ENCODE peak calls at places on chromosome 14, in four cellular contexts. A, U, Z and N are unnamed samples.

GRCh38 chr14:24089890-24090289 is 4.2 kb upstream of the PCK2 start:
- DNase-seq in A (no peak), U (no peak), Z (no peak), N (no peak)

GRCh38 chr14:104266643-104267575 is 128.5 kb downstream of the KIF26A start:
- DNase-seq in A (no peak), U (no peak), Z (no peak), N (no peak)

GRCh38 chr14:88729159-88729558 is 63.6 kb downstream of the EML5 start:
- DNase-seq in A (no peak), U (no peak), Z (no peak), N (no peak)

GRCh38 chr14:73713804-73714655 is at the start of gene PNMA1:
- DNase-seq in A (peak; percentile 84), U (peak; percentile 88), Z (peak; percentile 85), N (peak; percentile 79)

GRCh38 chr14:25250516-25250915 is 200.6 kb upstream of the STXBP6 start:
- DNase-seq in A (no peak), U (no peak), Z (no peak), N (no peak)

GRCh38 chr14:56046546-56046945 is 71.7 kb upstream of the PELI2 start:
- DNase-seq in A (no peak), U (no peak), Z (no peak), N (no peak)

GRCh38 chr14:61111145-61112130 is 130.4 kb downstream of the SLC38A6 start:
- DNase-seq in A (no peak), U (no peak), Z (no peak), N (no peak)

GRCh38 chr14:61034416-61035100 is 53.5 kb downstream of the SLC38A6 start:
- DNase-seq in A (peak; percentile 1), U (no peak), Z (peak; percentile 6), N (no peak)

GRCh38 chr14:71588576-71589215 is 343.5 kb upstream of the RGS6 start:
- DNase-seq in A (peak; percentile 12), U (no peak), Z (no peak), N (no peak)